ENCODE peak calls at places on chromosomes 3 and 15, in ten cellular contexts. I is activated T-helper 1 cell treated with anti-CD3 and anti-CD28 coated beads, Interleukin-2, amount 50 U/mL, for 16 hours; B is HS-5; V is SIG-M5; Q is activated CD4-positive, CD25-positive, alpha-beta regulatory T cell treated with anti-CD3 and anti-CD28 coated beads, Interleukin-2, amount 50 U/mL, for 72 hours; P is NCI-H345; H is Kasumi-1; R is fibroblast of pulmonary artery; T is choroid plexus epithelial cell; U is GM13977. A is an unnamed sample.

GRCh38 chr3:185330238-185330637 is 32.7 kb upstream of the MAP3K13 start:
- DNase-seq in I (no peak), B (no peak), V (no peak), Q (no peak), P (no peak), H (peak), R (no peak), T (no peak), U (no peak), A (no peak)

GRCh38 chr3:8341853-8342252 is 159.8 kb upstream of the LMCD1 start:
- DNase-seq in I (no peak), B (no peak), V (no peak), Q (no peak), P (no peak), H (no peak), R (no peak), T (no peak), U (no peak), A (no peak)

GRCh38 chr15:90036343-90036742 is 35.2 kb downstream of the ZNF710 start:
- DNase-seq in I (no peak), B (no peak), V (no peak), Q (no peak), P (no peak), H (no peak), R (no peak), T (no peak), U (no peak), A (no peak)

GRCh38 chr15:31308185-31308639 is 18.4 kb upstream of the KLF13 start:
- DNase-seq in I (no peak), B (no peak), V (no peak), Q (no peak), P (peak), H (no peak), R (no peak), T (no peak), U (peak), A (no peak)

GRCh38 chr3:8755564-8756237 is 13.7 kb downstream of the OXTR start:
- DNase-seq in I (no peak), B (no peak), V (no peak), Q (no peak), P (no peak), H (no peak), R (no peak), T (peak), U (no peak), A (no peak)

GRCh38 chr15:34610388-34610787 is 26.9 kb upstream of the GOLGA8B start:
- DNase-seq in I (no peak), B (no peak), V (no peak), Q (no peak), P (no peak), H (no peak), R (peak), T (peak), U (no peak), A (peak)

GRCh38 chr3:161333696-161334095 is 37.6 kb downstream of the SPTSSB start:
- DNase-seq in I (no peak), B (no peak), V (no peak), Q (no peak), P (no peak), H (peak), R (no peak), T (no peak), U (no peak), A (no peak)

GRCh38 chr3:71254251-71254650 is 329.3 kb downstream of the FOXP1 start:
- DNase-seq in I (no peak), B (no peak), V (no peak), Q (no peak), P (no peak), H (no peak), R (peak), T (no peak), U (no peak), A (peak)

GRCh38 chr3:14587733-14588360 is 47.7 kb upstream of the GRIP2 start:
- DNase-seq in I (no peak), B (peak), V (no peak), Q (no peak), P (no peak), H (no peak), R (peak), T (peak), U (no peak), A (peak)

GRCh38 chr3:58626841-58627579 is 39.6 kb downstream of the FAM3D start:
- DNase-seq in I (no peak), B (no peak), V (no peak), Q (no peak), P (no peak), H (no peak), R (no peak), T (no peak), U (no peak), A (no peak)

GRCh38 chr15:68343579-68344225 is 66.2 kb downstream of the FEM1B start:
- DNase-seq in I (no peak), B (no peak), V (no peak), Q (no peak), P (no peak), H (no peak), R (no peak), T (no peak), U (no peak), A (no peak)

GRCh38 chr3:146277953-146278631 is 27.2 kb upstream of the PLSCR4 start:
- DNase-seq in I (no peak), B (peak), V (no peak), Q (no peak), P (no peak), H (no peak), R (peak), T (peak), U (no peak), A (peak)

GRCh38 chr3:10263549-10264363 is 15.5 kb downstream of the TATDN2 start:
- DNase-seq in I (peak), B (no peak), V (no peak), Q (peak), P (no peak), H (peak), R (peak), T (peak), U (no peak), A (peak)

GRCh38 chr15:82952156-82953081 is at the start of gene HOMER2:
- DNase-seq in I (no peak), B (no peak), V (no peak), Q (peak), P (peak), H (peak), R (no peak), T (peak), U (peak), A (no peak)

GRCh38 chr3:37484884-37485559 is 310.6 kb upstream of the LRRFIP2 start:
- DNase-seq in I (no peak), B (no peak), V (no peak), Q (no peak), P (no peak), H (no peak), R (no peak), T (no peak), U (no peak), A (no peak)

GRCh38 chr15:55237219-55238130 is 40.7 kb upstream of the RSL24D1 start:
- DNase-seq in I (no peak), B (no peak), V (no peak), Q (no peak), P (no peak), H (no peak), R (peak), T (peak), U (no peak), A (peak)

GRCh38 chr15:70269991-70270751 is 172.5 kb upstream of the TLE3 start:
- DNase-seq in I (no peak), B (no peak), V (no peak), Q (no peak), P (peak), H (peak), R (peak), T (peak), U (no peak), A (no peak)

GRCh38 chr3:71537211-71537611 is 46.3 kb downstream of the FOXP1 start:
- DNase-seq in I (no peak), B (peak), V (no peak), Q (no peak), P (no peak), H (no peak), R (peak), T (peak), U (no peak), A (peak)

GRCh38 chr15:48101376-48101961 is 19.3 kb upstream of the SLC24A5 start:
- DNase-seq in I (no peak), B (no peak), V (no peak), Q (no peak), P (no peak), H (no peak), R (no peak), T (no peak), U (no peak), A (peak)

GRCh38 chr3:73637042-73637441 is 12.3 kb upstream of the PDZRN3 start:
- DNase-seq in I (no peak), B (peak), V (no peak), Q (no peak), P (no peak), H (no peak), R (no peak), T (no peak), U (no peak), A (peak)

GRCh38 chr15:42919794-42920280 is 741 bp downstream of the TTBK2 start:
- DNase-seq in I (no peak), B (no peak), V (no peak), Q (no peak), P (peak), H (peak), R (peak), T (peak), U (no peak), A (peak)

GRCh38 chr15:66498501-66499386 is 1.2 kb upstream of the SNAPC5 start:
- DNase-seq in I (no peak), B (no peak), V (no peak), Q (no peak), P (peak), H (peak), R (peak), T (peak), U (no peak), A (peak)

GRCh38 chr3:94082412-94082937 is 19.6 kb downstream of the NSUN3 start:
- DNase-seq in I (no peak), B (no peak), V (no peak), Q (no peak), P (peak), H (no peak), R (no peak), T (no peak), U (no peak), A (no peak)

GRCh38 chr15:71970435-71970834 is 147.5 kb downstream of the MYO9A start:
- DNase-seq in I (no peak), B (no peak), V (no peak), Q (no peak), P (no peak), H (no peak), R (no peak), T (no peak), U (no peak), A (no peak)

GRCh38 chr15:79682285-79682684 is 214.5 kb downstream of the MTHFS start:
- DNase-seq in I (no peak), B (peak), V (no peak), Q (no peak), P (no peak), H (no peak), R (peak), T (peak), U (no peak), A (peak)

GRCh38 chr3:113981803-113982202 is 34.0 kb downstream of the ZDHHC23 start:
- DNase-seq in I (no peak), B (no peak), V (no peak), Q (no peak), P (no peak), H (no peak), R (no peak), T (no peak), U (no peak), A (no peak)

GRCh38 chr3:180698760-180699270 is 19.5 kb upstream of the CCDC39 start:
- DNase-seq in I (no peak), B (no peak), V (no peak), Q (no peak), P (peak), H (no peak), R (no peak), T (no peak), U (no peak), A (no peak)

GRCh38 chr3:133757701-133758319 is 11.6 kb downstream of the TF start:
- DNase-seq in I (no peak), B (no peak), V (no peak), Q (no peak), P (no peak), H (no peak), R (no peak), T (no peak), U (no peak), A (no peak)